ENCODE peak calls at places on chromosomes 3 and 15, in five cellular contexts. V is iPS DF 6.9; P is effector memory CD4-positive, alpha-beta T cell; I is hepatocyte; S is RWPE2. U is an unnamed sample.

GRCh38 chr15:91853501-91853967 is at the start of gene SLCO3A1:
- DNase-seq in I (peak; percentile 65), P (peak; percentile 76), S (peak; percentile 81), V (no peak), U (no peak)

GRCh38 chr3:44098666-44099065 is 143.0 kb upstream of the TOPAZ1 start:
- DNase-seq in I (no peak), V (no peak), P (no peak), S (no peak), U (no peak)

GRCh38 chr15:74036271-74037170 is 42.0 kb downstream of the PML start:
- DNase-seq in S (no peak), I (peak; percentile 79), V (peak; percentile 58), P (no peak), U (no peak)

GRCh38 chr3:15637131-15637951 is 35.8 kb downstream of the BTD start:
- DNase-seq in V (no peak), I (no peak), S (no peak), P (no peak), U (no peak)

GRCh38 chr15:69600556-69601085 is 148.0 kb downstream of the RPLP1 start:
- DNase-seq in P (no peak), I (no peak), S (no peak), V (no peak), U (no peak)

GRCh38 chr3:18098960-18099587 is 326.1 kb downstream of the SATB1 start:
- DNase-seq in V (no peak), P (no peak), I (no peak), S (peak; percentile 90), U (no peak)

GRCh38 chr3:70433091-70433490 is 120.7 kb upstream of the MDFIC2 start:
- DNase-seq in P (no peak), V (no peak), I (no peak), S (no peak), U (no peak)

GRCh38 chr3:108329087-108329486 is 32.7 kb downstream of the HHLA2 start:
- DNase-seq in V (no peak), P (no peak), S (no peak), I (no peak), U (no peak)

GRCh38 chr15:48191574-48192225 is at the start of gene CTXN2:
- DNase-seq in V (no peak), P (no peak), I (peak; percentile 8), S (no peak), U (no peak)

GRCh38 chr3:192831111-192831644 is 86.5 kb downstream of the MB21D2 start:
- DNase-seq in P (no peak), I (no peak), S (no peak), V (no peak), U (no peak)

GRCh38 chr3:48528754-48529153 is 24.8 kb upstream of the SHISA5 start:
- DNase-seq in V (no peak), S (no peak), P (no peak), I (no peak), U (no peak)

GRCh38 chr3:164832216-164832615 is 246.1 kb downstream of the SI start:
- DNase-seq in I (no peak), V (no peak), S (no peak), P (no peak), U (no peak)

GRCh38 chr3:104911376-104911775 is 455.3 kb upstream of the ALCAM start:
- DNase-seq in V (no peak), P (no peak), S (no peak), I (no peak), U (no peak)

GRCh38 chr3:141227752-141228151 is 3.9 kb upstream of the PXYLP1 start:
- DNase-seq in P (no peak), I (peak; percentile 30), S (no peak), V (no peak), U (no peak)

GRCh38 chr3:105399062-105399461 is 32.4 kb downstream of the ALCAM start:
- DNase-seq in P (no peak), S (no peak), I (no peak), V (no peak), U (no peak)

GRCh38 chr15:27418729-27419128 is 447.7 kb downstream of the GABRG3 start:
- DNase-seq in P (no peak), I (peak; percentile 47), S (no peak), V (peak; percentile 5), U (no peak)

DNA sequence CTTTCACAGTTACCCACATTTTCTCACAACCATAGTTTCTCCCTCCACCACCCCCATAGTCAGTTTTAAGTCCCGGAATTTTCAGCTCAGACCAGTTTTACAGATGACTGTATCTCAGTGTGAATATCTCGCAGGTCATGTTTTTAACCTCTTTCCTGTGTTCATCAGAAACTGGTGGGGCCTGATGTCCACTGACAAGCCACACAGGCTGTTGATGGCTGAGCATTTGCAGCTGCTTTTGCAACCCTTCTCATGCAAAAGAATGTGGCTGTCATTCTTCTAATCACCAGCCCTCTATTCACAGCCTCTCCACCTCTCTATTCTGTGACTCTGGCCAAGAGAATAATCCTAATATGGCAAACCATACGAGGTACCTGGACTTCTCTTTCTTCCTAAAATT is 8.5 kb downstream of the GYG1 start:
- DNase-seq in S (no peak), P (no peak), V (no peak), I (no peak), U (no peak)
- H3K4me1 ChIP-seq in S (no peaks in the 10 kb centered on the region), P (no peaks in the 10 kb centered on the region), V (peaks cover 6% of the 10 kb centered on the region), I (no peaks in the 10 kb centered on the region), U (peaks cover 81% of the 10 kb centered on the region)

GRCh38 chr3:46360904-46361303 is 7.0 kb downstream of the CCR2 start:
- DNase-seq in V (no peak), I (no peak), S (no peak), P (no peak), U (no peak)
- H3K4me3 ChIP-seq in V (no peak overlapping the region), I (no peak overlapping the region), S (no peak overlapping the region), P (no peak overlapping the region), U (no peak overlapping the region)

GRCh38 chr15:25057574-25057973 is 102.8 kb downstream of the SNRPN start:
- DNase-seq in V (no peak), I (no peak), P (no peak), S (no peak), U (peak; percentile 31)
- H3K9me3 ChIP-seq in V (peaks cover 4% of the 10 kb centered on the region), I (peaks cover 57% of the 10 kb centered on the region), P (peaks cover 93% of the 10 kb centered on the region), S (peaks cover 83% of the 10 kb centered on the region), U (peaks cover 100% of the 10 kb centered on the region)

DNA sequence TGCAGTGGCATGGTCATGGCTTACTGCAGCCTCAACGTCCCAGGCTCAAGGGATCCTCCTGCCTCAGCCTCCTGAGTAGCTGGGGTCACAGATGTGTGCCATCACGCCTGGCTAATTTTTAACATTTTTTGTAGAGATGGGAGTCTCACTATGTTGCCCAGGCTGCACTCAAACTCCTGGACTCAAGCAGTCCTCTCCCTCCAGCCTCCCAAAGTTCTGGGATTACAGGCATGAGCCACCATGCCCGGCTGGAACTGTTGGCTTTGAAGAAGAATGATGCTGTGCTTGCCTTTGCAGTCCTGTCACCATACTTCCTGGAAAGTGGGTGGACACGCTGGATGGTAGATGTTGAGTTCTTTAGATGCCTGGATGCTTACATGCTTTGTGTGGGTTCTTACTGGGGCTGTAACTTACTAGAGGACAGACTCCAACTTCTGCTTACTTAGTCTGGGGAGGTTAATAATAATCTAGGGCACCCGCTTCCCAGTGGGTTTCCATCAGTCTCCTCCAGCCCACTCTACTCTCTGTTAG is 36.7 kb downstream of the IGF1R start:
- DNase-seq in P (no peak), S (no peak), V (no peak), I (no peak), U (no peak)
- H3K4me1 ChIP-seq in P (peaks cover 5% of the 10 kb centered on the region), S (peaks cover 49% of the 10 kb centered on the region), V (peaks cover 25% of the 10 kb centered on the region), I (peaks cover 25% of the 10 kb centered on the region), U (peaks cover 5% of the 10 kb centered on the region)

GRCh38 chr3:158107508-158108095 is 1.4 kb upstream of the SHOX2 start:
- DNase-seq in V (no peak), P (no peak), S (no peak), I (no peak), U (no peak)
- H3K4me3 ChIP-seq in V (no peak overlapping the region), P (no peak overlapping the region), S (no peak overlapping the region), I (no peak overlapping the region), U (no peak overlapping the region)

U was measured in spleen.